ENCODE peak calls at places on chromosome 18, in six cellular contexts. G, O, A, R, F and N are unnamed samples.
A peak's percentile ranks its signal among the peaks of the same experiment; 100 is the strongest.

GRCh38 chr18:79548621-79548985 is 131.0 kb upstream of the CTDP1 start:
- DNase-seq in F (no peak), R (no peak), O (no peak), G (no peak), A (no peak), N (no peak)

GRCh38 chr18:51211552-51211951 is 14.1 kb upstream of the MEX3C start:
- DNase-seq in R (no peak), F (no peak), G (peak; percentile 30), A (no peak), O (peak; percentile 85), N (no peak)

GRCh38 chr18:26648509-26649192 is 100.3 kb upstream of the KCTD1 start:
- DNase-seq in R (no peak), G (no peak), O (peak; percentile 21), F (no peak), A (no peak), N (no peak)

GRCh38 chr18:32257073-32257780 is 67.4 kb downstream of the MEP1B start:
- DNase-seq in R (no peak), G (no peak), O (no peak), F (no peak), A (no peak), N (no peak)

GRCh38 chr18:8989855-8990254 is 112.6 kb upstream of the NDUFV2 start:
- DNase-seq in G (no peak), R (no peak), A (no peak), O (no peak), F (no peak), N (no peak)

GRCh38 chr18:2304378-2305175 is 266.7 kb downstream of the METTL4 start:
- DNase-seq in F (peak; percentile 60), R (no peak), G (peak; percentile 16), O (no peak), A (no peak), N (no peak)

GRCh38 chr18:35918564-35918963 is 53.9 kb upstream of the RMP24 start:
- DNase-seq in R (no peak), F (no peak), A (no peak), O (no peak), G (no peak), N (no peak)

GRCh38 chr18:61435064-61435652 is 101.9 kb downstream of the CDH20 start:
- DNase-seq in R (no peak), G (peak; percentile 35), F (peak; percentile 12), O (peak; percentile 22), A (no peak), N (no peak)

GRCh38 chr18:10526211-10526949 is 553 bp downstream of the NAPG start:
- DNase-seq in R (no peak), A (no peak), F (peak; percentile 23), G (peak; percentile 71), O (peak; percentile 78), N (no peak)

GRCh38 chr18:79938196-79938595 is 13.3 kb downstream of the SLC66A2 start:
- DNase-seq in R (no peak), A (no peak), G (no peak), F (no peak), O (no peak), N (no peak)

GRCh38 chr18:24979223-24979622 is 372.7 kb downstream of the ZNF521 start:
- DNase-seq in F (no peak), A (no peak), G (no peak), R (no peak), O (no peak), N (no peak)

GRCh38 chr18:52541056-52541455 is 201.1 kb downstream of the DCC start:
- DNase-seq in O (no peak), G (no peak), A (no peak), F (no peak), R (no peak), N (no peak)

GRCh38 chr18:71442830-71443229 is 1101.3 kb downstream of the CBLN2 start:
- DNase-seq in R (no peak), G (peak; percentile 18), A (no peak), F (no peak), O (no peak), N (no peak)

GRCh38 chr18:37539236-37539635 is 26.4 kb downstream of the CELF4 start:
- DNase-seq in O (no peak), A (no peak), F (no peak), G (no peak), R (no peak), N (no peak)

GRCh38 chr18:46475367-46475752 is 181.7 kb downstream of the LOXHD1 start:
- DNase-seq in R (no peak), G (no peak), F (no peak), O (no peak), A (no peak), N (no peak)

GRCh38 chr18:23485386-23485785 is 17.9 kb upstream of the RMC1 start:
- DNase-seq in A (no peak), G (no peak), O (no peak), F (no peak), R (no peak), N (no peak)

GRCh38 chr18:64095056-64095455 is 53.8 kb downstream of the LINC00305 start:
- DNase-seq in G (no peak), O (no peak), F (no peak), R (no peak), A (no peak), N (no peak)

GRCh38 chr18:27966872-27967271 is 210.1 kb downstream of the CDH2 start:
- DNase-seq in G (no peak), R (no peak), A (no peak), F (no peak), O (no peak), N (no peak)

GRCh38 chr18:47775961-47776360 is 154.5 kb downstream of the SMAD2 start:
- DNase-seq in R (no peak), O (peak; percentile 29), G (no peak), F (peak; percentile 47), A (no peak), N (no peak)

GRCh38 chr18:66682855-66683322 is 79.0 kb upstream of the CDH19 start:
- DNase-seq in F (no peak), A (no peak), O (no peak), G (peak; percentile 1), R (no peak), N (no peak)

GRCh38 chr18:58362027-58362575 is 266.8 kb downstream of the ALPK2 start:
- DNase-seq in O (peak; percentile 7), G (peak; percentile 89), F (peak; percentile 83), R (peak; percentile 88), A (peak; percentile 17), N (peak; percentile 7)
- H3K4me3 ChIP-seq in O (no peak overlapping the region), G (peak overlapping the region; percentile 2), F (no peak overlapping the region), R (no peak overlapping the region), A (no peak overlapping the region), N (no peak overlapping the region)

GRCh38 chr18:77086656-77087390 is 45.8 kb downstream of the MBP start:
- DNase-seq in A (no peak), G (peak; percentile 58), F (no peak), O (no peak), R (no peak), N (no peak)
- H3K4me3 ChIP-seq in A (peak overlapping the region; percentile 27), G (peak overlapping the region; percentile 46), F (no peak overlapping the region), O (no peak overlapping the region), R (peak overlapping the region; percentile 46), N (no peak overlapping the region)

GRCh38 chr18:22169011-22169888 is at the start of gene GATA6:
- DNase-seq in R (peak; percentile 45), A (peak; percentile 88), F (peak; percentile 85), O (peak; percentile 63), G (peak; percentile 82), N (no peak)
- H3K4me3 ChIP-seq in R (peak within 1 kb of the TSS; percentile 72), A (peak within 1 kb of the TSS; percentile 90), F (peak within 1 kb of the TSS; percentile 72), O (peak within 1 kb of the TSS; percentile 59), G (peak within 1 kb of the TSS; percentile 81), N (peak within 1 kb of the TSS; percentile 43)

DNA sequence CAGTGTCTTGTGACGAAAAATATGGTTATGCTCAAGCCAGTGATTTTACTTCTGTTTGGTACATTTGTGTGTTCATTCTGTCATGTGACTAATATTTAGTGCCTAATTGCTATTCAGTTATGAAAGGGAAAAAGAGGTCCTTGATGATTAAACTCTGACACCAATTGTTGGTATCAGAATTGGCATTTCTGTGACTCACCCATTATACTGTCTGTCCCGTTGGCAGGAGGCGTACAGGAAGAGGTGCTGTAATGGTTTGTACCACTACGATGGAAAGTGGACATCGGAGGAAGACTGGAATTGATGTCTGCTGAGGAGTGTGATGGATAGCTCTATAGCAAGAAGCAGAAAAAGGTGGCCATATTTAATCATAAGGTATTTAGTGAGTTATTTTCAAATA is 310.4 kb upstream of the CCDC68 start:
- DNase-seq in F (no peak), A (no peak), R (no peak), G (no peak), O (no peak), N (no peak)
- H3K4me3 ChIP-seq in F (no peak overlapping the region), A (no peak overlapping the region), R (no peak overlapping the region), G (no peak overlapping the region), O (no peak overlapping the region), N (no peak overlapping the region)

DNA sequence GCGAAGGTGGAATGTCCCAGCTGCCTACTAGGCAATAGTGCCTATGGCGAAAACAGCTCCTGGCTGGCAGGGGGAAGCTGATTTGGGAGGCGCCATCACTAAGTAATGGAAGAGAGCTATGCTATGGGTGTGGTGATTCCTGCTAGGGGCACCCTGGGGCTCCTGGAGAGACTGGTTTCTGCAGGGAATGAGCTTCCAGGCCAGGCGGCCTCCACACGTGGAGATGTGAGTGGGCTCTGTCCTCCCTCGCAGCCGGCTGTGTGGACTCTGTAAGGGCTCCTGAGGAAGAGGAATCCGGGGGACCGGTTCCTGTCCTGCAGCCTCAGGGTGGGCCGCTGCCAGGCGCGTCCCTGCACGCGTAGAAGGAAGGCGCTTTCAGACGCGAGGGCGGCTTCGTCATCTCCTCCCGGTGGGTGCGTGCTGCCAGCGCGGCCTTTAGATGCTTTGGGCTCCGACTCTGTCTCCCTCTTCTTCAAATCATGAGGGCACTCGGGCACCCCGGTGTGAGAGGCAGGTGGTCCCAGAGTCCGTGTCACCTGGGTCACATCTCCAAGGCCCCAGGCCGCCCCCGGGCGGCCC is 55.5 kb upstream of the ANKRD62 start:
- DNase-seq in R (no peak), G (peak; percentile 64), O (no peak), A (no peak), F (no peak), N (no peak)
- H3K4me3 ChIP-seq in R (peak overlapping the region; percentile 63), G (no peak overlapping the region), O (no peak overlapping the region), A (peak overlapping the region; percentile 57), F (peak overlapping the region; percentile 52), N (no peak overlapping the region)

GRCh38 chr18:59904051-59904601 is 4.3 kb downstream of the PMAIP1 start:
- DNase-seq in O (peak; percentile 30), F (no peak), R (no peak), G (peak; percentile 25), A (no peak), N (no peak)
- H3K4me3 ChIP-seq in O (peak overlapping the region; percentile 80), F (no peak overlapping the region), R (no peak overlapping the region), G (no peak overlapping the region), A (no peak overlapping the region), N (peak overlapping the region; percentile 49)

DNA sequence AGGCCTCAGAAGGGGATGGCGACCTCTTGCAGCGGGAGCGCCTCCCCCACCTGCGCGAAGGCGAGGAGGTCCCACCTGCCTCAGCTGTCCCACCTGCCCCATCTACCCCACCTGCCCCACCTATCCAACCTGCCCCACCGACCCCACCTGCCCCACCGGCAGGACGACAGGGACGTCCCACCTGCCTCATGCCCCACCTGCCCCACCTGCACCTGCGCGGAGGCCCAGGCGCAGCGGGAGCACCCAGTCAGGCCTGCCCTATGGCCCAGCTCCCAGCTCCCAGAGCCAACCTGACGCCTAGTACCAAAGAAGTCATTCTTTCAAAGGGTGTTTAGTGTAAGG is 489.1 kb upstream of the SMIM21 start:
- DNase-seq in G (no peak), O (no peak), A (no peak), F (no peak), R (no peak), N (no peak)
- H3K4me3 ChIP-seq in G (peak overlapping the region; percentile 35), O (no peak overlapping the region), A (peak overlapping the region; percentile 35), F (no peak overlapping the region), R (no peak overlapping the region), N (no peak overlapping the region)